ENCODE peak calls at places on chromosomes 3 and 15, in seven cellular contexts. E is dorsolateral prefrontal cortex; H is NCI-H345; B is T-helper 2 cell; U is DND-41; W is activated CD4-positive, alpha-beta T cell treated with anti-CD3 and anti-CD28 coated beads, Interleukin-2, amount 50 U/mL, for 24 hours; F is iPS-NIHi11. L is an unnamed sample.

GRCh38 chr3:189273736-189274135 is 102.0 kb downstream of the TPRG1 start:
- DNase-seq in H (no peak), W (no peak), U (no peak), F (no peak), B (no peak), E (no peak), L (no peak)

GRCh38 chr3:17013571-17013970 is 128.8 kb downstream of the PLCL2 start:
- DNase-seq in E (no peak), H (no peak), U (no peak), B (no peak), W (no peak), F (no peak), L (no peak)

GRCh38 chr3:124882749-124883148 is 4.4 kb downstream of the ITGB5 start:
- DNase-seq in W (no peak), F (no peak), H (no peak), U (no peak), E (no peak), B (no peak), L (no peak)

GRCh38 chr15:48925714-48926223 is 38.0 kb downstream of the SHC4 start:
- DNase-seq in U (no peak), F (no peak), H (no peak), B (no peak), E (no peak), W (peak), L (no peak)

GRCh38 chr3:425094-425493 is 228.5 kb downstream of the CHL1 start:
- DNase-seq in F (no peak), W (no peak), H (no peak), E (peak), U (no peak), B (no peak), L (no peak)

GRCh38 chr3:187064210-187065115 is 74.8 kb downstream of the RPL39L start:
- DNase-seq in W (no peak), B (no peak), H (no peak), F (no peak), E (no peak), U (no peak), L (no peak)

GRCh38 chr3:53597136-53597915 is 102.9 kb downstream of the CACNA1D start:
- DNase-seq in U (peak), W (no peak), H (no peak), F (no peak), B (no peak), E (no peak), L (no peak)

GRCh38 chr3:7209098-7209497 is 348.2 kb downstream of the GRM7 start:
- DNase-seq in F (no peak), E (no peak), B (no peak), W (no peak), H (no peak), U (no peak), L (no peak)

GRCh38 chr3:6540981-6541380 is 319.9 kb upstream of the GRM7 start:
- DNase-seq in B (no peak), E (no peak), F (no peak), U (peak), W (no peak), H (no peak), L (no peak)

GRCh38 chr3:57029924-57030323 is 30.5 kb upstream of the SPATA12 start:
- DNase-seq in E (no peak), B (no peak), H (no peak), F (peak), W (no peak), U (no peak), L (no peak)

GRCh38 chr3:153111056-153111455 is 51.0 kb upstream of the RAP2B start:
- DNase-seq in F (no peak), H (no peak), U (no peak), W (no peak), B (no peak), E (no peak), L (no peak)

GRCh38 chr3:51927095-51927977 is 14.4 kb downstream of the RRP9 start:
- DNase-seq in E (no peak), W (no peak), B (no peak), H (no peak), F (no peak), U (no peak), L (peak)

GRCh38 chr3:126542340-126543241 is 16.1 kb downstream of the C3orf22 start:
- DNase-seq in W (no peak), H (no peak), U (peak), E (no peak), B (no peak), F (no peak), L (peak)

GRCh38 chr15:47756872-47757271 is 39.6 kb downstream of the SEMA6D start:
- DNase-seq in E (no peak), U (no peak), H (no peak), W (no peak), F (no peak), B (no peak), L (no peak)

GRCh38 chr15:53976844-53977392 is 1.3 kb upstream of the UNC13C start:
- DNase-seq in B (no peak), W (no peak), U (no peak), F (peak), E (peak), H (peak), L (peak)

GRCh38 chr3:15501126-15501525 is 20.4 kb downstream of the COLQ start:
- DNase-seq in B (no peak), U (no peak), F (no peak), W (no peak), H (peak), E (no peak), L (no peak)

GRCh38 chr3:136939489-136939888 is 18.3 kb upstream of the IL20RB start:
- DNase-seq in E (no peak), B (no peak), W (no peak), H (no peak), F (no peak), U (no peak), L (no peak)

GRCh38 chr3:4712109-4712508 is 219.0 kb downstream of the ITPR1 start:
- DNase-seq in W (no peak), U (no peak), B (no peak), E (no peak), H (peak), F (no peak), L (no peak)

GRCh38 chr15:49145651-49146609 is 9.5 kb downstream of the COPS2 start:
- DNase-seq in W (peak), B (no peak), F (peak), E (peak), H (peak), U (peak), L (no peak)

GRCh38 chr3:139234491-139234890 is 109.3 kb upstream of the MRPS22 start:
- DNase-seq in F (no peak), B (no peak), E (no peak), U (no peak), H (no peak), W (no peak), L (no peak)

GRCh38 chr3:31917303-31917903 is 63.7 kb downstream of the OSBPL10 start:
- DNase-seq in E (no peak), W (no peak), U (no peak), B (no peak), H (no peak), F (no peak), L (no peak)

GRCh38 chr3:30006111-30006510 is 600.3 kb upstream of the TGFBR2 start:
- DNase-seq in B (no peak), E (no peak), F (no peak), W (no peak), U (no peak), H (no peak), L (no peak)

GRCh38 chr15:64647367-64647766 is 128.0 kb downstream of the RBPMS2 start:
- DNase-seq in B (no peak), U (no peak), F (no peak), W (no peak), E (no peak), H (no peak), L (no peak)

GRCh38 chr3:184651945-184652344 is 59.9 kb downstream of the MAGEF1 start:
- DNase-seq in W (no peak), H (no peak), E (no peak), U (no peak), F (no peak), B (no peak), L (no peak)

GRCh38 chr15:36251450-36251849 is 328.0 kb upstream of the CDIN1 start:
- DNase-seq in U (no peak), H (no peak), W (no peak), B (no peak), F (peak), E (no peak), L (no peak)

GRCh38 chr3:12046406-12046805 is 42.2 kb downstream of the SYN2 start:
- DNase-seq in W (no peak), E (peak), F (no peak), U (no peak), B (no peak), H (peak), L (no peak)

GRCh38 chr3:187717572-187717971 is 15.2 kb upstream of the RTP2 start:
- DNase-seq in F (no peak), U (no peak), B (no peak), W (no peak), H (no peak), E (no peak), L (no peak)

GRCh38 chr15:87713405-87713995 is 543.0 kb downstream of the NTRK3 start:
- DNase-seq in F (no peak), U (no peak), H (no peak), W (no peak), E (no peak), B (no peak), L (no peak)

GRCh38 chr3:152383136-152383606 is 114.4 kb downstream of the MBNL1 start:
- DNase-seq in B (no peak), U (no peak), F (no peak), E (no peak), H (no peak), W (no peak), L (no peak)

GRCh38 chr15:34621675-34622074 is 38.2 kb upstream of the GOLGA8B start:
- DNase-seq in H (no peak), E (no peak), U (no peak), W (no peak), B (no peak), F (no peak), L (no peak)